ENCODE peak calls at places on chromosomes 16 and 17, in five cellular contexts. J, N, K, B and W are unnamed samples. For H3K4me1, the result is how much of the 10 kb centered on the place peaks cover.

GRCh38 chr17:36942631-36943125 is 5.4 kb downstream of the LHX1 start:
- DNase-seq in J (no peak), N (no peak), K (no peak), B (no peak), W (no peak)

GRCh38 chr16:55326261-55326802 is 2.3 kb downstream of the IRX6 start:
- DNase-seq in J (no peak), N (no peak), K (no peak), B (no peak), W (no peak)

GRCh38 chr17:29572691-29573557 is 4.4 kb downstream of the TP53I13 start:
- DNase-seq in J (peak), N (no peak), K (peak), B (no peak), W (no peak)

GRCh38 chr16:53664724-53665345 is 38.8 kb downstream of the RPGRIP1L start:
- DNase-seq in J (no peak), N (no peak), K (no peak), B (no peak), W (no peak)

GRCh38 chr16:55672471-55672870 is 16.7 kb downstream of the SLC6A2 start:
- DNase-seq in J (no peak), N (no peak), K (no peak), B (no peak), W (no peak)

GRCh38 chr17:10120749-10121148 is 77.7 kb downstream of the GAS7 start:
- DNase-seq in J (no peak), N (no peak), K (peak), B (no peak), W (no peak)

GRCh38 chr16:50366126-50366525 is 2.7 kb downstream of the BRD7 start:
- DNase-seq in J (no peak), N (no peak), K (no peak), B (no peak), W (no peak)

GRCh38 chr16:66629856-66630255 is 25.4 kb downstream of the CMTM3 start:
- DNase-seq in J (no peak), N (no peak), K (no peak), B (no peak), W (no peak)

GRCh38 chr17:73343739-73344454 is 32.1 kb upstream of the CDC42EP4 start:
- DNase-seq in J (no peak), N (no peak), K (no peak), B (no peak), W (no peak)

GRCh38 chr16:57958544-57958943 is 12.4 kb downstream of the CNGB1 start:
- DNase-seq in J (no peak), N (no peak), K (no peak), B (no peak), W (no peak)

GRCh38 chr16:23524001-23524400 is 13.7 kb upstream of the GGA2 start:
- DNase-seq in J (no peak), N (no peak), K (no peak), B (no peak), W (no peak)

GRCh38 chr16:86142801-86143236 is 243.9 kb downstream of the IRF8 start:
- DNase-seq in J (no peak), N (no peak), K (no peak), B (no peak), W (no peak)

GRCh38 chr17:42683407-42684031 is 1.2 kb downstream of the CNTNAP1 start:
- DNase-seq in J (peak), N (no peak), K (peak), B (no peak), W (peak)

GRCh38 chr17:75845058-75845711 is 981 bp upstream of the UNC13D start:
- DNase-seq in J (peak), N (no peak), K (peak), B (peak), W (peak)

GRCh38 chr16:88936913-88937666 is 39.9 kb downstream of the CBFA2T3 start:
- DNase-seq in J (no peak), N (no peak), K (no peak), B (no peak), W (no peak)
- H3K4me1 ChIP-seq in J (half or more), N (under half), K (under half), B (under half), W (under half)

DNA sequence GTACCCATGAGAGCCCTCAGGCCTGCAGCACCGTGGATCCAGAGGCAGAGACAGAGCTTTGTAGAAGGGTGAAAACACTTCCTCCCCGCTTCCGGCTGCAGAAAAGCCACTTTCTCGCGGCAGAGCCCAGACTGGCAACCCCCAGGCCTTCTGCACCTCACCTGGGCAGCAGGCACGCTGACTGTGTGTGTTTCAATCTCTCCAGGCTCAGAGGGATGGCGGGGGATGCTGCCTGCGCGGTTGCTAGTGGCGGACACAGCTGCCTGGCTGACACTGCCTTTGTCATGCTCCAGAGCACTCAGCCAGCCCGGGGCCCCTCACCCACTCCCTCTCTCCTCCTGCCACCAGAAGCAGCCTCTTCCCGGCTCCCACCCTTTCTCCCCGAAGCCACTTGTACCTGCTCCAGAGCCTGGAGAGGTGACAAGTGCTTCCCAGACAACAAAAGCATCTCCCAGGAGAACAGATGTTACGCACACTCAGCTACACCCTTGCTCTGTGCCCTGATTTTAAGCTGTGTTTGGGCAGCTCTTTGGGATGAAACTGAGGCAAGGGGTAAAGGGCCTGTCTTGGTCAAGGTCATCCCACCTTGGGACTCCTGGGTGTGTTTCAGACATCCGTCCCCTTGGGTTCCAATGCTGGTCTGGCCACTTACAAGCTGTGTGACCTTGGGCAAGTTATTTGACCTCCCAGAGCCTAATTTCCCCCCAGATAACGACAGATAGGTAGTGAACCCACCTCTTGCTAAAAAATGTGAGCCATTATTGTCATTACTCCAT is 9.2 kb upstream of the GLIS2 start:
- DNase-seq in J (no peak), N (no peak), K (peak), B (no peak), W (no peak)
- TF ChIP-seq POLR2A in J (no peak), N (no peak), K (no peak), B (no peak), W (no peak)

GRCh38 chr16:24698314-24698713 is 31.1 kb upstream of the TNRC6A start:
- DNase-seq in J (no peak), N (no peak), K (no peak), B (no peak), W (peak)

GRCh38 chr16:24701521-24701951 is 27.9 kb upstream of the TNRC6A start:
- DNase-seq in J (no peak), N (no peak), K (no peak), B (no peak), W (no peak)

GRCh38 chr16:24696699-24697098 is 32.8 kb upstream of the TNRC6A start:
- DNase-seq in J (no peak), N (no peak), K (no peak), B (no peak), W (no peak)

GRCh38 chr16:24699151-24699723 is 30.2 kb upstream of the TNRC6A start:
- DNase-seq in J (no peak), N (no peak), K (no peak), B (no peak), W (no peak)

DNA sequence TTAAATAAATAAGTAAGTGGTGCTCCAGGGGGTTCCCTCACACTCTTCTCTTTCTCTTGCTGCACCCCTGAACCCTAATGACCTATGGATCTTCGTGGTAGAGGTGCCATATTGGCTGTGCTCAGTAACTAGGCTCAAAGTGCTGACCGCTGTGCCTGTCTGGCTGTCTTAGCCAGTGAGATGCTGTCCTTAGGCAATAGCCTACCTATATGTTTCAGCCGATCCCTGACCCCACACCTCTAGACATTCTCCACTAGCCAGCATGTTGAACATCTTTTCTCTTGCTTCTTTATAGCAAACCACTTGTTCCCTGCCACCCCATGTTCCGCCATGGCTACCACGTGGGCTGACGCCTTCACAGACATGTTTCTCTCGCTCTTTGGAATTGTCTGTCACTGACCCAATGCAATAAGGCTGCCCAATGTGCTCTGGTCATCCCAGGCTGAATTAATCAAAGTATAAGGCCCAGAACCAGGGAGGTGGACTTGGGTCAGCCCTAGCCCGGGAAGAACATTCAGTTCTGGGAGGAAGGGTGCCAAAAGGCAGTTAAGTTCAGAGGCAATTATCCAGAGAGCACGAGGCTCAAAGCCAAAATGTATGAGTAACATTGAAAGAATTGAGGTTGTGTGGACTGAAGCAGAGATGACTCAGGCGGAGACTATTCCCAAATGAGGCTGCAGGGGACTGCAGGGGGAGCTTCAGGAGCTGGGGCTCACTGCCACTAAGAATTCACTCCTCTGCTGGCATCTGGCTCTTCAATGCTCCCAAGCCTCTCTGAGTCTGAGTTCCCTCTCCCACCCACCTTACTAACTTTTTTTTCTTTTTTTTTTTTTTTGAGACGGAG is 28.7 kb upstream of the TNRC6A start:
- DNase-seq in J (peak), N (peak), K (peak), B (peak), W (peak)
- TF ChIP-seq POLR2AphosphoS5 in J (peak), N (peak), K (peak), B (no peak), W (peak)

GRCh38 chr16:79286646-79287423 is 313.7 kb downstream of the MAF start:
- DNase-seq in J (peak), N (no peak), K (peak), B (no peak), W (peak)
- H3K4me1 ChIP-seq in J (under half), N (under half), K (under half), B (under half), W (under half)

GRCh38 chr17:68019675-68020450 is 15.7 kb upstream of the KPNA2 start:
- DNase-seq in J (peak), N (peak), K (peak), B (peak), W (peak)
- TF ChIP-seq POLR2A in J (no peak), N (peak), K (no peak), B (peak), W (peak)

GRCh38 chr16:78574571-78574970 is 475.1 kb downstream of the WWOX start:
- DNase-seq in J (no peak), N (no peak), K (no peak), B (no peak), W (no peak)

GRCh38 chr16:78577597-78577996 is 478.1 kb downstream of the WWOX start:
- DNase-seq in J (no peak), N (no peak), K (no peak), B (no peak), W (no peak)

GRCh38 chr16:78584213-78584860 is 484.9 kb downstream of the WWOX start:
- DNase-seq in J (no peak), N (no peak), K (no peak), B (no peak), W (no peak)

GRCh38 chr16:78576941-78577340 is 477.5 kb downstream of the WWOX start:
- DNase-seq in J (no peak), N (no peak), K (no peak), B (no peak), W (no peak)

DNA sequence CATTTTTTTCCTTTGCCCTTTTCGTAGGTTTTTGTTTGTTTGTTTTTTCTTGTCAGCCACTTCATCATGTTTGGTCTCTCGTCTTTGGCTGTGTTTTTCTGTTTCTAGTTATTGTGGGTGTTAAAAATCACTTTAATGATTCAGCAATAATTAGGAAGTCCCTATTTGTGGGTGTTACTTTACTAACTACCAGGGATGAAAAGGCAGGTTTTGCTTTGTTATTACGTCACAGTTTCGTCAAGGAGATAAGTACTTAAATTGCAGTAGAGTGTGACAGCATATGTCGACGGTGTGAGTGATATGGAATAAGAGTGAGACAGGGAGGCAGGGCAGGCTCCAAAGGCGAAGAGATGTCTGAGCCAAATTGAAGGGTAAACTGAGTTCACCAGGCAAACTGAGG is 479.6 kb downstream of the WWOX start:
- DNase-seq in J (no peak), N (no peak), K (no peak), B (no peak), W (no peak)
- TF ChIP-seq POLR2AphosphoS5 in J (no peak), N (no peak), K (no peak), B (no peak), W (no peak)

DNA sequence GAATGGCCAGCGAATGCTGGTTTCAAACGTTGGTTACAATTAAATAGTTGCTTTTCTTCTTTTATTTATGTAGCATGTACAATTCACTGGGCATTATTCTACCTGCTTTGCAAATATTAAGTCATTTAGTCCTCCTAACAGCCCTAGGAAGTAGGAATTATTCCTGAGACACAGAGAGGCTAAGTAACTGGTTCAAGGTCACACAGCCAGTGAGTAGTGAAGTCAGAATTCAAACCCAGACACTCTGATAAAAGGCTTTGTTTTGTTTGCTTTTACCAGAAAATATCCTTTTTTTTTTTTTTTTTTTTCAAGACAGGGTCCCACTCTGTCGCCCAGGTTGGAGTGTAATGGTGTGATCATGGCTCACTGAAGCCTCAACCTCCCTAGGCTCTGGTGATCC is 2.2 kb downstream of the CRHR1 start:
- DNase-seq in J (no peak), N (no peak), K (no peak), B (no peak), W (no peak)
- H3K4me1 ChIP-seq in J (under half), N (under half), K (under half), B (under half), W (under half)

GRCh38 chr17:4987767-4988083 is 250 bp upstream of the CAMTA2 start:
- DNase-seq in J (no peak), N (no peak), K (no peak), B (no peak), W (no peak)
- TF ChIP-seq POLR2A in J (no peak), N (no peak), K (no peak), B (no peak), W (no peak)